ENCODE peak calls at places on chromosomes 16 and 17, in ten cellular contexts. One of them, this sample, is unnamed.

GRCh38 chr16:57473176-57473840 is 10.8 kb downstream of the POLR2C start:
- DNase-seq in GM19239: no peak
- DNase-seq in heart right ventricle: no peak
- DNase-seq in activated CD4-positive, alpha-beta T cell treated with anti-CD3 and anti-CD28 coated beads, Interleukin-2, amount 50 U/mL, for 4 hours: no peak
- DNase-seq in lower leg skin: no peak
- DNase-seq in activated T-helper 1 cell treated with anti-CD3 and anti-CD28 coated beads, Interleukin-2, amount 50 U/mL, for 16 hours: no peak
- DNase-seq in neural crest cell: no peak
- DNase-seq in anterior cingulate cortex: no peak
- DNase-seq in DMS153: no peak
- DNase-seq in EL: no peak
- DNase-seq in this sample: no peak

GRCh38 chr17:34763727-34764665 is 184.6 kb downstream of the TMEM132E start:
- DNase-seq in DMS153: no peak
- DNase-seq in activated T-helper 1 cell treated with anti-CD3 and anti-CD28 coated beads, Interleukin-2, amount 50 U/mL, for 16 hours: no peak
- DNase-seq in anterior cingulate cortex: no peak
- DNase-seq in lower leg skin: no peak
- DNase-seq in heart right ventricle: no peak
- DNase-seq in activated CD4-positive, alpha-beta T cell treated with anti-CD3 and anti-CD28 coated beads, Interleukin-2, amount 50 U/mL, for 4 hours: no peak
- DNase-seq in EL: peak
- DNase-seq in neural crest cell: no peak
- DNase-seq in GM19239: no peak
- DNase-seq in this sample: no peak

GRCh38 chr17:66855204-66855603 is 20.3 kb downstream of the CACNG5 start:
- DNase-seq in GM19239: no peak
- DNase-seq in neural crest cell: no peak
- DNase-seq in lower leg skin: no peak
- DNase-seq in EL: peak
- DNase-seq in anterior cingulate cortex: no peak
- DNase-seq in activated CD4-positive, alpha-beta T cell treated with anti-CD3 and anti-CD28 coated beads, Interleukin-2, amount 50 U/mL, for 4 hours: peak
- DNase-seq in DMS153: no peak
- DNase-seq in heart right ventricle: no peak
- DNase-seq in activated T-helper 1 cell treated with anti-CD3 and anti-CD28 coated beads, Interleukin-2, amount 50 U/mL, for 16 hours: peak
- DNase-seq in this sample: peak

GRCh38 chr16:10537946-10538345 is 42.5 kb downstream of the EMP2 start:
- DNase-seq in heart right ventricle: no peak
- DNase-seq in DMS153: no peak
- DNase-seq in activated CD4-positive, alpha-beta T cell treated with anti-CD3 and anti-CD28 coated beads, Interleukin-2, amount 50 U/mL, for 4 hours: no peak
- DNase-seq in activated T-helper 1 cell treated with anti-CD3 and anti-CD28 coated beads, Interleukin-2, amount 50 U/mL, for 16 hours: no peak
- DNase-seq in lower leg skin: no peak
- DNase-seq in neural crest cell: no peak
- DNase-seq in GM19239: no peak
- DNase-seq in anterior cingulate cortex: no peak
- DNase-seq in EL: no peak
- DNase-seq in this sample: no peak

GRCh38 chr16:544517-544916 is 15.7 kb upstream of the PRR35 start:
- DNase-seq in activated CD4-positive, alpha-beta T cell treated with anti-CD3 and anti-CD28 coated beads, Interleukin-2, amount 50 U/mL, for 4 hours: no peak
- DNase-seq in activated T-helper 1 cell treated with anti-CD3 and anti-CD28 coated beads, Interleukin-2, amount 50 U/mL, for 16 hours: no peak
- DNase-seq in anterior cingulate cortex: no peak
- DNase-seq in heart right ventricle: no peak
- DNase-seq in GM19239: no peak
- DNase-seq in EL: no peak
- DNase-seq in lower leg skin: no peak
- DNase-seq in neural crest cell: no peak
- DNase-seq in DMS153: no peak
- DNase-seq in this sample: no peak

GRCh38 chr16:89887243-89887642 is 13.9 kb downstream of the TCF25 start:
- DNase-seq in lower leg skin: no peak
- DNase-seq in GM19239: no peak
- DNase-seq in neural crest cell: no peak
- DNase-seq in activated CD4-positive, alpha-beta T cell treated with anti-CD3 and anti-CD28 coated beads, Interleukin-2, amount 50 U/mL, for 4 hours: no peak
- DNase-seq in activated T-helper 1 cell treated with anti-CD3 and anti-CD28 coated beads, Interleukin-2, amount 50 U/mL, for 16 hours: no peak
- DNase-seq in DMS153: no peak
- DNase-seq in heart right ventricle: no peak
- DNase-seq in EL: no peak
- DNase-seq in anterior cingulate cortex: no peak
- DNase-seq in this sample: no peak

GRCh38 chr17:80264048-80264792 is 3.6 kb downstream of the RNF213 start:
- DNase-seq in activated T-helper 1 cell treated with anti-CD3 and anti-CD28 coated beads, Interleukin-2, amount 50 U/mL, for 16 hours: peak
- DNase-seq in anterior cingulate cortex: no peak
- DNase-seq in heart right ventricle: no peak
- DNase-seq in neural crest cell: no peak
- DNase-seq in GM19239: no peak
- DNase-seq in lower leg skin: no peak
- DNase-seq in DMS153: no peak
- DNase-seq in activated CD4-positive, alpha-beta T cell treated with anti-CD3 and anti-CD28 coated beads, Interleukin-2, amount 50 U/mL, for 4 hours: peak
- DNase-seq in EL: no peak
- DNase-seq in this sample: no peak

GRCh38 chr16:70738083-70738977 is 52.5 kb upstream of the MTSS2 start:
- DNase-seq in activated T-helper 1 cell treated with anti-CD3 and anti-CD28 coated beads, Interleukin-2, amount 50 U/mL, for 16 hours: no peak
- DNase-seq in heart right ventricle: peak
- DNase-seq in EL: peak
- DNase-seq in lower leg skin: no peak
- DNase-seq in DMS153: no peak
- DNase-seq in GM19239: peak
- DNase-seq in neural crest cell: peak
- DNase-seq in anterior cingulate cortex: no peak
- DNase-seq in activated CD4-positive, alpha-beta T cell treated with anti-CD3 and anti-CD28 coated beads, Interleukin-2, amount 50 U/mL, for 4 hours: no peak
- DNase-seq in this sample: peak

GRCh38 chr16:9092282-9092962 is 978 bp downstream of the HAPSTR1 start:
- DNase-seq in neural crest cell: peak
- DNase-seq in EL: peak
- DNase-seq in activated CD4-positive, alpha-beta T cell treated with anti-CD3 and anti-CD28 coated beads, Interleukin-2, amount 50 U/mL, for 4 hours: peak
- DNase-seq in heart right ventricle: peak
- DNase-seq in GM19239: no peak
- DNase-seq in DMS153: no peak
- DNase-seq in lower leg skin: peak
- DNase-seq in activated T-helper 1 cell treated with anti-CD3 and anti-CD28 coated beads, Interleukin-2, amount 50 U/mL, for 16 hours: peak
- DNase-seq in anterior cingulate cortex: peak
- DNase-seq in this sample: peak

GRCh38 chr16:19071811-19072777 is 4.7 kb downstream of the COQ7 start:
- DNase-seq in activated T-helper 1 cell treated with anti-CD3 and anti-CD28 coated beads, Interleukin-2, amount 50 U/mL, for 16 hours: no peak
- DNase-seq in activated CD4-positive, alpha-beta T cell treated with anti-CD3 and anti-CD28 coated beads, Interleukin-2, amount 50 U/mL, for 4 hours: peak
- DNase-seq in anterior cingulate cortex: no peak
- DNase-seq in GM19239: no peak
- DNase-seq in heart right ventricle: peak
- DNase-seq in DMS153: no peak
- DNase-seq in EL: peak
- DNase-seq in lower leg skin: peak
- DNase-seq in neural crest cell: peak
- DNase-seq in this sample: peak

GRCh38 chr17:80465316-80465974 is 11.0 kb downstream of the NPTX1 start:
- DNase-seq in activated CD4-positive, alpha-beta T cell treated with anti-CD3 and anti-CD28 coated beads, Interleukin-2, amount 50 U/mL, for 4 hours: no peak
- DNase-seq in activated T-helper 1 cell treated with anti-CD3 and anti-CD28 coated beads, Interleukin-2, amount 50 U/mL, for 16 hours: no peak
- DNase-seq in neural crest cell: no peak
- DNase-seq in EL: no peak
- DNase-seq in heart right ventricle: no peak
- DNase-seq in lower leg skin: no peak
- DNase-seq in DMS153: no peak
- DNase-seq in GM19239: no peak
- DNase-seq in anterior cingulate cortex: no peak
- DNase-seq in this sample: no peak

GRCh38 chr16:64952177-64952576 is 169.7 kb downstream of the CDH11 start:
- DNase-seq in activated CD4-positive, alpha-beta T cell treated with anti-CD3 and anti-CD28 coated beads, Interleukin-2, amount 50 U/mL, for 4 hours: no peak
- DNase-seq in lower leg skin: no peak
- DNase-seq in anterior cingulate cortex: no peak
- DNase-seq in GM19239: no peak
- DNase-seq in activated T-helper 1 cell treated with anti-CD3 and anti-CD28 coated beads, Interleukin-2, amount 50 U/mL, for 16 hours: no peak
- DNase-seq in neural crest cell: no peak
- DNase-seq in heart right ventricle: no peak
- DNase-seq in EL: peak
- DNase-seq in DMS153: no peak
- DNase-seq in this sample: peak

GRCh38 chr17:65055708-65056638 is 567 bp downstream of the GNA13 start:
- DNase-seq in activated T-helper 1 cell treated with anti-CD3 and anti-CD28 coated beads, Interleukin-2, amount 50 U/mL, for 16 hours: peak
- DNase-seq in anterior cingulate cortex: peak
- DNase-seq in GM19239: no peak
- DNase-seq in EL: peak
- DNase-seq in activated CD4-positive, alpha-beta T cell treated with anti-CD3 and anti-CD28 coated beads, Interleukin-2, amount 50 U/mL, for 4 hours: peak
- DNase-seq in neural crest cell: peak
- DNase-seq in DMS153: no peak
- DNase-seq in heart right ventricle: peak
- DNase-seq in lower leg skin: peak
- DNase-seq in this sample: peak

GRCh38 chr16:998211-998610 is 16.6 kb downstream of the SOX8 start:
- DNase-seq in activated T-helper 1 cell treated with anti-CD3 and anti-CD28 coated beads, Interleukin-2, amount 50 U/mL, for 16 hours: no peak
- DNase-seq in heart right ventricle: no peak
- DNase-seq in GM19239: no peak
- DNase-seq in neural crest cell: no peak
- DNase-seq in activated CD4-positive, alpha-beta T cell treated with anti-CD3 and anti-CD28 coated beads, Interleukin-2, amount 50 U/mL, for 4 hours: no peak
- DNase-seq in anterior cingulate cortex: no peak
- DNase-seq in lower leg skin: no peak
- DNase-seq in DMS153: no peak
- DNase-seq in EL: no peak
- DNase-seq in this sample: no peak

GRCh38 chr16:10579965-10580918 is at the start of gene EMP2:
- DNase-seq in heart right ventricle: peak
- DNase-seq in activated CD4-positive, alpha-beta T cell treated with anti-CD3 and anti-CD28 coated beads, Interleukin-2, amount 50 U/mL, for 4 hours: no peak
- DNase-seq in neural crest cell: peak
- DNase-seq in lower leg skin: no peak
- DNase-seq in DMS153: peak
- DNase-seq in GM19239: no peak
- DNase-seq in activated T-helper 1 cell treated with anti-CD3 and anti-CD28 coated beads, Interleukin-2, amount 50 U/mL, for 16 hours: no peak
- DNase-seq in anterior cingulate cortex: peak
- DNase-seq in EL: peak
- DNase-seq in this sample: peak

GRCh38 chr17:50602514-50603235 is 32.0 kb upstream of the ABCC3 start:
- DNase-seq in neural crest cell: no peak
- DNase-seq in DMS153: no peak
- DNase-seq in GM19239: no peak
- DNase-seq in anterior cingulate cortex: no peak
- DNase-seq in lower leg skin: no peak
- DNase-seq in EL: no peak
- DNase-seq in activated CD4-positive, alpha-beta T cell treated with anti-CD3 and anti-CD28 coated beads, Interleukin-2, amount 50 U/mL, for 4 hours: no peak
- DNase-seq in activated T-helper 1 cell treated with anti-CD3 and anti-CD28 coated beads, Interleukin-2, amount 50 U/mL, for 16 hours: no peak
- DNase-seq in heart right ventricle: no peak
- DNase-seq in this sample: no peak

GRCh38 chr17:29205047-29205446 is 24.8 kb upstream of the MYO18A start:
- DNase-seq in DMS153: no peak
- DNase-seq in anterior cingulate cortex: no peak
- DNase-seq in GM19239: no peak
- DNase-seq in EL: no peak
- DNase-seq in lower leg skin: no peak
- DNase-seq in heart right ventricle: peak
- DNase-seq in neural crest cell: no peak
- DNase-seq in activated T-helper 1 cell treated with anti-CD3 and anti-CD28 coated beads, Interleukin-2, amount 50 U/mL, for 16 hours: no peak
- DNase-seq in activated CD4-positive, alpha-beta T cell treated with anti-CD3 and anti-CD28 coated beads, Interleukin-2, amount 50 U/mL, for 4 hours: no peak
- DNase-seq in this sample: no peak

GRCh38 chr17:9467518-9467917 is 108.1 kb downstream of the STX8 start:
- DNase-seq in anterior cingulate cortex: no peak
- DNase-seq in activated CD4-positive, alpha-beta T cell treated with anti-CD3 and anti-CD28 coated beads, Interleukin-2, amount 50 U/mL, for 4 hours: no peak
- DNase-seq in activated T-helper 1 cell treated with anti-CD3 and anti-CD28 coated beads, Interleukin-2, amount 50 U/mL, for 16 hours: no peak
- DNase-seq in heart right ventricle: no peak
- DNase-seq in lower leg skin: no peak
- DNase-seq in EL: no peak
- DNase-seq in DMS153: no peak
- DNase-seq in neural crest cell: no peak
- DNase-seq in GM19239: no peak
- DNase-seq in this sample: no peak

GRCh38 chr16:68732068-68732680 is 4.9 kb upstream of the CDH1 start:
- DNase-seq in neural crest cell: no peak
- DNase-seq in activated CD4-positive, alpha-beta T cell treated with anti-CD3 and anti-CD28 coated beads, Interleukin-2, amount 50 U/mL, for 4 hours: no peak
- DNase-seq in GM19239: no peak
- DNase-seq in DMS153: peak
- DNase-seq in heart right ventricle: no peak
- DNase-seq in lower leg skin: peak
- DNase-seq in activated T-helper 1 cell treated with anti-CD3 and anti-CD28 coated beads, Interleukin-2, amount 50 U/mL, for 16 hours: no peak
- DNase-seq in EL: peak
- DNase-seq in anterior cingulate cortex: no peak
- DNase-seq in this sample: peak

GRCh38 chr17:39996162-39996561 is 15.6 kb downstream of the PSMD3 start:
- DNase-seq in DMS153: no peak
- DNase-seq in GM19239: no peak
- DNase-seq in activated T-helper 1 cell treated with anti-CD3 and anti-CD28 coated beads, Interleukin-2, amount 50 U/mL, for 16 hours: no peak
- DNase-seq in anterior cingulate cortex: no peak
- DNase-seq in lower leg skin: no peak
- DNase-seq in EL: no peak
- DNase-seq in activated CD4-positive, alpha-beta T cell treated with anti-CD3 and anti-CD28 coated beads, Interleukin-2, amount 50 U/mL, for 4 hours: no peak
- DNase-seq in heart right ventricle: no peak
- DNase-seq in neural crest cell: no peak
- DNase-seq in this sample: no peak

GRCh38 chr16:83913234-83913633 is 14.3 kb downstream of the MLYCD start:
- DNase-seq in anterior cingulate cortex: no peak
- DNase-seq in activated T-helper 1 cell treated with anti-CD3 and anti-CD28 coated beads, Interleukin-2, amount 50 U/mL, for 16 hours: no peak
- DNase-seq in GM19239: no peak
- DNase-seq in EL: no peak
- DNase-seq in DMS153: no peak
- DNase-seq in neural crest cell: no peak
- DNase-seq in heart right ventricle: peak
- DNase-seq in activated CD4-positive, alpha-beta T cell treated with anti-CD3 and anti-CD28 coated beads, Interleukin-2, amount 50 U/mL, for 4 hours: no peak
- DNase-seq in lower leg skin: no peak
- DNase-seq in this sample: no peak